ENCODE peak calls at places on chromosomes 1 and 21, in nine cellular contexts. Z is cardiac muscle cell, V is fibroblast of the conjunctiva, M is MCF 10A, D is NCI-H1105, T is HS-5, B is EL, K is BE2C, R is GM10248. W is an unnamed sample.

GRCh38 chr21:36584980-36585940 is 105.3 kb upstream of the CLDN14 start:
- DNase-seq in K (no peak), T (no peak), D (no peak), B (no peak), Z (no peak), R (no peak), V (no peak), M (no peak), W (no peak)

GRCh38 chr1:17632106-17632505 is 92.6 kb downstream of the ARHGEF10L start:
- DNase-seq in M (no peak), B (no peak), T (no peak), D (no peak), R (no peak), V (no peak), Z (no peak), K (no peak), W (no peak)

GRCh38 chr1:235990376-235990795 is 74.5 kb downstream of the NID1 start:
- DNase-seq in T (no peak), B (peak; percentile 41), K (peak; percentile 34), M (peak; percentile 65), R (no peak), D (no peak), Z (no peak), V (no peak), W (no peak)

GRCh38 chr1:44970317-44970716 is 16.1 kb downstream of the EIF2B3 start:
- DNase-seq in V (no peak), Z (no peak), R (no peak), K (no peak), D (no peak), T (no peak), M (no peak), B (peak; percentile 79), W (no peak)

GRCh38 chr1:232880354-232880753 is 70.1 kb upstream of the NTPCR start:
- DNase-seq in K (peak; percentile 54), D (no peak), M (peak; percentile 69), V (peak; percentile 16), T (no peak), Z (peak; percentile 69), R (no peak), B (peak; percentile 18), W (peak; percentile 23)

GRCh38 chr1:68808351-68808750 is 311.5 kb upstream of the DEPDC1 start:
- DNase-seq in V (no peak), D (no peak), M (no peak), B (no peak), R (no peak), K (no peak), T (no peak), Z (peak; percentile 14), W (no peak)

GRCh38 chr1:243564814-243565213 is 285.2 kb downstream of the AKT3 start:
- DNase-seq in T (no peak), D (no peak), B (no peak), R (no peak), Z (no peak), V (no peak), K (no peak), M (no peak), W (no peak)

GRCh38 chr1:223670458-223671159 is 5.1 kb upstream of the CAPN8 start:
- DNase-seq in M (peak; percentile 87), D (peak; percentile 6), Z (peak; percentile 82), T (peak; percentile 36), B (peak; percentile 42), K (peak; percentile 37), V (peak; percentile 8), R (no peak), W (no peak)

GRCh38 chr1:4027492-4028138 is 127.5 kb upstream of the C1orf174 start:
- DNase-seq in B (no peak), D (no peak), T (no peak), Z (no peak), V (no peak), M (no peak), K (no peak), R (peak; percentile 88), W (no peak)

GRCh38 chr1:70361727-70362413 is 7.3 kb upstream of the ANKRD13C start:
- DNase-seq in K (no peak), D (no peak), M (no peak), R (no peak), B (peak; percentile 32), V (peak; percentile 3), Z (no peak), T (peak; percentile 25), W (peak; percentile 10)

GRCh38 chr1:244761279-244761678 is 74.2 kb upstream of the COX20 start:
- DNase-seq in M (no peak), K (no peak), T (no peak), B (no peak), D (no peak), V (no peak), Z (no peak), R (no peak), W (peak; percentile 20)

GRCh38 chr1:109636201-109636952 is 16.7 kb downstream of the AMPD2 start:
- DNase-seq in V (no peak), M (peak; percentile 64), T (no peak), B (peak; percentile 63), R (no peak), D (no peak), K (peak; percentile 58), Z (no peak), W (no peak)

GRCh38 chr1:68321084-68321685 is 88.9 kb upstream of the WLS start:
- DNase-seq in D (no peak), B (peak; percentile 59), Z (peak; percentile 80), M (no peak), K (peak; percentile 70), R (peak; percentile 22), T (no peak), V (peak; percentile 51), W (peak; percentile 56)

GRCh38 chr1:30678209-30678608 is 45.2 kb downstream of the MATN1 start:
- DNase-seq in K (no peak), Z (no peak), V (no peak), M (no peak), D (no peak), B (no peak), T (no peak), R (no peak), W (no peak)

GRCh38 chr1:49630156-49630555 is 393.6 kb downstream of the AGBL4 start:
- DNase-seq in Z (no peak), T (no peak), M (no peak), B (no peak), K (peak; percentile 18), D (no peak), R (no peak), V (no peak), W (peak; percentile 29)

GRCh38 chr1:172447641-172448040 is 3.8 kb upstream of the PIGC start:
- DNase-seq in R (no peak), V (no peak), B (no peak), D (no peak), Z (no peak), T (no peak), M (peak; percentile 74), K (no peak), W (no peak)

GRCh38 chr1:155125511-155125945 is 2.1 kb upstream of the EFNA1 start:
- DNase-seq in B (no peak), Z (no peak), T (no peak), K (no peak), M (peak; percentile 89), D (no peak), R (no peak), V (no peak), W (no peak)

GRCh38 chr1:212713465-212714136 is 14.0 kb upstream of the BATF3 start:
- DNase-seq in Z (no peak), K (no peak), B (no peak), V (no peak), T (no peak), M (no peak), R (no peak), D (no peak), W (no peak)

GRCh38 chr1:37989381-37989930 is 366 bp downstream of the SF3A3 start:
- DNase-seq in T (no peak), V (no peak), D (no peak), Z (peak; percentile 46), M (peak; percentile 40), R (no peak), B (peak; percentile 52), K (no peak), W (no peak)

GRCh38 chr1:178275553-178275952 is 181.6 kb downstream of the RASAL2 start:
- DNase-seq in D (no peak), T (no peak), Z (no peak), M (no peak), V (no peak), K (no peak), R (no peak), B (peak; percentile 20), W (no peak)

GRCh38 chr21:27132270-27132669 is 165.4 kb upstream of the ADAMTS5 start:
- DNase-seq in R (no peak), D (no peak), V (peak; percentile 76), B (peak; percentile 41), T (no peak), Z (peak; percentile 15), K (no peak), M (no peak), W (no peak)

GRCh38 chr1:246497331-246497915 is 9.7 kb downstream of the SMYD3 start:
- DNase-seq in Z (peak; percentile 57), T (peak; percentile 58), V (peak; percentile 73), K (no peak), M (peak; percentile 91), R (peak; percentile 72), B (peak; percentile 75), D (peak; percentile 33), W (peak; percentile 75)

GRCh38 chr1:98001764-98002163 is 80.9 kb upstream of the DPYD start:
- DNase-seq in R (no peak), K (no peak), V (no peak), D (no peak), T (no peak), B (peak; percentile 32), Z (no peak), M (peak; percentile 3), W (no peak)

GRCh38 chr1:100034465-100034864 is 64.7 kb downstream of the SLC35A3 start:
- DNase-seq in D (peak; percentile 41), R (peak; percentile 44), B (peak; percentile 23), Z (peak; percentile 33), K (no peak), T (no peak), M (peak; percentile 36), V (no peak), W (peak; percentile 50)

GRCh38 chr1:26083246-26083645 is 15.8 kb upstream of the TRIM63 start:
- DNase-seq in T (no peak), D (no peak), R (no peak), V (no peak), B (no peak), K (no peak), Z (peak; percentile 26), M (peak; percentile 28), W (no peak)

GRCh38 chr21:38500073-38500472 is 1.8 kb upstream of the ERG start:
- DNase-seq in Z (no peak), R (no peak), T (no peak), M (no peak), V (no peak), K (no peak), D (no peak), B (no peak), W (no peak)

GRCh38 chr1:186325239-186325638 is 49.8 kb downstream of the TPR start:
- DNase-seq in R (no peak), B (peak; percentile 3), M (peak; percentile 35), Z (no peak), K (no peak), V (peak; percentile 14), D (no peak), T (no peak), W (no peak)

GRCh38 chr1:28172690-28173150 is 3.8 kb downstream of the PTAFR start:
- DNase-seq in T (no peak), K (no peak), Z (peak; percentile 48), M (no peak), D (no peak), B (peak; percentile 13), V (no peak), R (peak; percentile 72), W (no peak)

GRCh38 chr1:90879281-90879680 is 142.6 kb downstream of the ZNF644 start:
- DNase-seq in D (peak; percentile 28), K (no peak), B (no peak), M (peak; percentile 24), Z (no peak), V (no peak), R (no peak), T (no peak), W (no peak)

GRCh38 chr1:10733967-10734366 is 62.5 kb downstream of the CASZ1 start:
- DNase-seq in K (no peak), B (no peak), R (peak; percentile 83), V (no peak), Z (peak; percentile 55), M (no peak), T (no peak), D (peak; percentile 85), W (no peak)

GRCh38 chr1:55898191-55898590 is 681.2 kb downstream of the PLPP3 start:
- DNase-seq in Z (no peak), V (no peak), R (no peak), M (peak; percentile 71), K (no peak), B (peak; percentile 47), D (no peak), T (peak; percentile 53), W (no peak)